ENCODE peak calls at places on chromosomes 16 and 17, in four cellular contexts. One of them, this sample, is unnamed.

GRCh38 chr17:27471321-27472269 is 15.3 kb downstream of the KSR1 start:
- DNase-seq in foreskin fibroblast: no peak
- DNase-seq in endothelial cell: no peak
- DNase-seq in kidney epithelial cell: peak; percentile 89
- DNase-seq in this sample: no peak

GRCh38 chr16:3465911-3466584 is 22.6 kb downstream of the NAA60 start:
- DNase-seq in foreskin fibroblast: no peak
- DNase-seq in endothelial cell: no peak
- DNase-seq in kidney epithelial cell: no peak
- DNase-seq in this sample: no peak

GRCh38 chr16:16099320-16099719 is 124.0 kb downstream of the ABCC6 start:
- DNase-seq in foreskin fibroblast: no peak
- DNase-seq in endothelial cell: no peak
- DNase-seq in kidney epithelial cell: no peak
- DNase-seq in this sample: no peak

GRCh38 chr16:81327483-81328196 is 12.9 kb downstream of the GAN start:
- DNase-seq in foreskin fibroblast: no peak
- DNase-seq in endothelial cell: no peak
- DNase-seq in kidney epithelial cell: no peak
- DNase-seq in this sample: no peak

GRCh38 chr16:17830651-17831050 is 359.9 kb upstream of the XYLT1 start:
- DNase-seq in foreskin fibroblast: peak; percentile 16
- DNase-seq in endothelial cell: no peak
- DNase-seq in kidney epithelial cell: no peak
- DNase-seq in this sample: peak; percentile 24

GRCh38 chr17:39740357-39741111 is 2.8 kb downstream of the GRB7 start:
- DNase-seq in foreskin fibroblast: peak; percentile 75
- DNase-seq in endothelial cell: no peak
- DNase-seq in kidney epithelial cell: peak; percentile 69
- DNase-seq in this sample: no peak

GRCh38 chr16:58024673-58025350 is 742 bp upstream of the MMP15 start:
- DNase-seq in foreskin fibroblast: peak; percentile 51
- DNase-seq in endothelial cell: peak; percentile 43
- DNase-seq in kidney epithelial cell: no peak
- DNase-seq in this sample: no peak

GRCh38 chr16:78939600-78939999 is 660.9 kb downstream of the MAF start:
- DNase-seq in foreskin fibroblast: no peak
- DNase-seq in endothelial cell: no peak
- DNase-seq in kidney epithelial cell: no peak
- DNase-seq in this sample: no peak

GRCh38 chr17:50565559-50566350 is 5.2 kb downstream of the CACNA1G start:
- DNase-seq in foreskin fibroblast: no peak
- DNase-seq in endothelial cell: no peak
- DNase-seq in kidney epithelial cell: no peak
- DNase-seq in this sample: no peak

GRCh38 chr17:6388416-6388815 is 46.5 kb downstream of the AIPL1 start:
- DNase-seq in foreskin fibroblast: no peak
- DNase-seq in endothelial cell: no peak
- DNase-seq in kidney epithelial cell: no peak
- DNase-seq in this sample: no peak

GRCh38 chr16:19196871-19197270 is 28.8 kb downstream of the SYT17 start:
- DNase-seq in foreskin fibroblast: no peak
- DNase-seq in endothelial cell: no peak
- DNase-seq in kidney epithelial cell: no peak
- DNase-seq in this sample: no peak

GRCh38 chr16:78286076-78286475 is 186.6 kb downstream of the WWOX start:
- DNase-seq in foreskin fibroblast: no peak
- DNase-seq in endothelial cell: no peak
- DNase-seq in kidney epithelial cell: no peak
- DNase-seq in this sample: no peak

GRCh38 chr17:83204230-83204725 is 124.9 kb downstream of the METRNL start:
- DNase-seq in foreskin fibroblast: no peak
- DNase-seq in endothelial cell: no peak
- DNase-seq in kidney epithelial cell: no peak
- DNase-seq in this sample: no peak

GRCh38 chr16:30348113-30348512 is 7.0 kb downstream of the CD2BP2 start:
- DNase-seq in foreskin fibroblast: no peak
- DNase-seq in endothelial cell: no peak
- DNase-seq in kidney epithelial cell: no peak
- DNase-seq in this sample: no peak

GRCh38 chr16:67481561-67482259 is 753 bp upstream of the ATP6V0D1 start:
- DNase-seq in foreskin fibroblast: peak; percentile 72
- DNase-seq in endothelial cell: no peak
- DNase-seq in kidney epithelial cell: no peak
- DNase-seq in this sample: no peak

GRCh38 chr17:43467981-43468541 is 15.7 kb upstream of the DHX8 start:
- DNase-seq in foreskin fibroblast: peak; percentile 90
- DNase-seq in endothelial cell: no peak
- DNase-seq in kidney epithelial cell: peak; percentile 63
- DNase-seq in this sample: peak; percentile 93

GRCh38 chr17:33200116-33200515 is 93.0 kb downstream of the ASIC2 start:
- DNase-seq in foreskin fibroblast: peak; percentile 74
- DNase-seq in endothelial cell: no peak
- DNase-seq in kidney epithelial cell: peak; percentile 38
- DNase-seq in this sample: no peak

GRCh38 chr17:20779521-20779920 is 200.0 kb downstream of the CDRT15L2 start:
- DNase-seq in foreskin fibroblast: no peak
- DNase-seq in endothelial cell: no peak
- DNase-seq in kidney epithelial cell: no peak
- DNase-seq in this sample: no peak

GRCh38 chr17:56822725-56823124 is 11.0 kb downstream of the C17orf67 start:
- DNase-seq in foreskin fibroblast: no peak
- DNase-seq in endothelial cell: no peak
- DNase-seq in kidney epithelial cell: no peak
- DNase-seq in this sample: no peak

GRCh38 chr16:31118223-31119155 is 1.0 kb downstream of the KAT8 start:
- DNase-seq in foreskin fibroblast: peak; percentile 77
- DNase-seq in endothelial cell: no peak
- DNase-seq in kidney epithelial cell: no peak
- DNase-seq in this sample: peak; percentile 50

GRCh38 chr16:69745959-69746358 is 8.8 kb downstream of the NOB1 start:
- DNase-seq in foreskin fibroblast: no peak
- DNase-seq in endothelial cell: no peak
- DNase-seq in kidney epithelial cell: no peak
- DNase-seq in this sample: no peak

GRCh38 chr16:11743308-11744074 is 834 bp upstream of the TXNDC11 start:
- DNase-seq in foreskin fibroblast: peak; percentile 71
- DNase-seq in endothelial cell: peak; percentile 4
- DNase-seq in kidney epithelial cell: no peak
- DNase-seq in this sample: no peak

GRCh38 chr17:48663134-48663924 is 37.2 kb upstream of the HOXB9 start:
- DNase-seq in foreskin fibroblast: no peak
- DNase-seq in endothelial cell: no peak
- DNase-seq in kidney epithelial cell: no peak
- DNase-seq in this sample: no peak

GRCh38 chr17:65277576-65277975 is 140.4 kb downstream of the RGS9 start:
- DNase-seq in foreskin fibroblast: peak; percentile 34
- DNase-seq in endothelial cell: no peak
- DNase-seq in kidney epithelial cell: no peak
- DNase-seq in this sample: no peak

GRCh38 chr16:27109666-27110523 is 43.2 kb downstream of the C16orf82 start:
- DNase-seq in foreskin fibroblast: peak; percentile 90
- DNase-seq in endothelial cell: peak; percentile 96
- DNase-seq in kidney epithelial cell: no peak
- DNase-seq in this sample: peak; percentile 9

GRCh38 chr17:43377056-43377810 is 21.6 kb upstream of the ARL4D start:
- DNase-seq in foreskin fibroblast: no peak
- DNase-seq in endothelial cell: no peak
- DNase-seq in kidney epithelial cell: no peak
- DNase-seq in this sample: no peak

GRCh38 chr17:31398381-31399275 is 7.2 kb downstream of the RAB11FIP4 start:
- DNase-seq in foreskin fibroblast: no peak
- DNase-seq in endothelial cell: no peak
- DNase-seq in kidney epithelial cell: no peak
- DNase-seq in this sample: no peak

GRCh38 chr16:2663553-2664521 is 18.5 kb upstream of the KCTD5 start:
- DNase-seq in foreskin fibroblast: peak; percentile 84
- DNase-seq in endothelial cell: no peak
- DNase-seq in kidney epithelial cell: no peak
- DNase-seq in this sample: no peak

GRCh38 chr17:80034977-80035686 is 540 bp downstream of the TBC1D16 start:
- DNase-seq in foreskin fibroblast: peak; percentile 55
- DNase-seq in endothelial cell: peak; percentile 39
- DNase-seq in kidney epithelial cell: no peak
- DNase-seq in this sample: no peak

GRCh38 chr17:75624714-75625345 is 8.4 kb upstream of the SMIM5 start:
- DNase-seq in foreskin fibroblast: no peak
- DNase-seq in endothelial cell: no peak
- DNase-seq in kidney epithelial cell: no peak
- DNase-seq in this sample: no peak

GRCh38 chr17:75622771-75623273 is 10.4 kb upstream of the SMIM5 start:
- DNase-seq in foreskin fibroblast: no peak
- DNase-seq in endothelial cell: no peak
- DNase-seq in kidney epithelial cell: no peak
- DNase-seq in this sample: no peak

GRCh38 chr17:75622071-75622470 is 11.2 kb upstream of the SMIM5 start:
- DNase-seq in foreskin fibroblast: no peak
- DNase-seq in endothelial cell: no peak
- DNase-seq in kidney epithelial cell: no peak
- DNase-seq in this sample: no peak

GRCh38 chr17:75624021-75624420 is 9.2 kb upstream of the SMIM5 start:
- DNase-seq in foreskin fibroblast: no peak
- DNase-seq in endothelial cell: no peak
- DNase-seq in kidney epithelial cell: no peak
- DNase-seq in this sample: no peak

DNA sequence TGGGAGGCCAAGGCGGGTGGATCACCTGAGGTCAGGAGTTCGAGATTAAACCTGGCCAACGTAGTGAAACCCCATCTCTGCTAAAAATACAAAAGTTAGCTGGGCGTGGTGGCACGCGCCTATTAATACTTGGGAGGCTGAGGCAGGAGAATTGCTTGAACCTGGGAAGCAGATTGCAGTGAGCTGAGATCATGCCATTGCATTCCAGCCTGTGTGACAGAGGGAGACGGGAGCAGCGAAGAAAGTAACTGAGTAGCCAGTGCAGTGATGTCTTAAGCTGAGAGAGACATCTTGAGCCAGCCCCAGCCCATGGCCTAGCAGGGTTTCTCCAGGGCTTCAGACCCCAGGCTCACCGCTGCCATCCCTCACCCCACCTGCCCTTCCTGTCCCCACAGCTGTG is 9.8 kb upstream of the SMIM5 start:
- DNase-seq in foreskin fibroblast: peak; percentile 26
- DNase-seq in endothelial cell: no peak
- DNase-seq in kidney epithelial cell: no peak
- DNase-seq in this sample: no peak
- TF ChIP-seq CTCF in foreskin fibroblast: no peak
- TF ChIP-seq CTCF in endothelial cell: no peak
- TF ChIP-seq CTCF in kidney epithelial cell: no peak
- TF ChIP-seq CTCF in this sample: no peak

GRCh38 chr17:64147110-64148016 is 17.4 kb upstream of the ERN1 start:
- DNase-seq in foreskin fibroblast: peak; percentile 72
- DNase-seq in endothelial cell: no peak
- DNase-seq in kidney epithelial cell: no peak
- DNase-seq in this sample: no peak

GRCh38 chr17:64145751-64146417 is 15.9 kb upstream of the ERN1 start:
- DNase-seq in foreskin fibroblast: peak; percentile 99
- DNase-seq in endothelial cell: peak; percentile 85
- DNase-seq in kidney epithelial cell: peak; percentile 99
- DNase-seq in this sample: peak; percentile 96

GRCh38 chr17:64146418-64147109 is 16.6 kb upstream of the ERN1 start:
- DNase-seq in foreskin fibroblast: peak; percentile 76
- DNase-seq in endothelial cell: peak; percentile 26
- DNase-seq in kidney epithelial cell: no peak
- DNase-seq in this sample: no peak

GRCh38 chr17:64148017-64148631 is 18.2 kb upstream of the ERN1 start:
- DNase-seq in foreskin fibroblast: peak; percentile 63
- DNase-seq in endothelial cell: no peak
- DNase-seq in kidney epithelial cell: no peak
- DNase-seq in this sample: no peak

GRCh38 chr17:64145460-64145750 is 15.5 kb upstream of the ERN1 start:
- DNase-seq in foreskin fibroblast: no peak
- DNase-seq in endothelial cell: no peak
- DNase-seq in kidney epithelial cell: no peak
- DNase-seq in this sample: no peak
- TF ChIP-seq CTCF in foreskin fibroblast: no peak
- TF ChIP-seq CTCF in endothelial cell: no peak
- TF ChIP-seq CTCF in kidney epithelial cell: no peak
- TF ChIP-seq CTCF in this sample: no peak

DNA sequence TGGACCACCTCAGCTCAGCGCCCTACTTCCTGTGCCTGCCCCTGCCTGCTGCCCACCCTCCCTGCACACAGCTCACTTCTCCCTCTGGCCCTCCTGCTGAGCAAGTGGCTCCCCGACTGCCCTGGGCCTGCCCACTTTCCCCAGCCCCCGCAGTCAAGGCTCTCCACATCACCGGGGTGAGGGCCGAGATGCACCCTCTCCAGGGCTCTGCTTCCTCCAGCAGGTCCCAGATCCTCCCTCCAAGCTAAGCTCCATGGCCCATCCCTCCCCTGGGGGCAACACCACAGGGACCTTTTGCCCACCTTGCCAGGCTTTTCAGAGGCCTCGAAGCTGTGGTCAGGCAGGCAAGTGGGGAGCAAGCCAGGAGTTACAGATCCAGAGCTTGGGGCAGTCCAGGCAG is 820.2 kb downstream of the KCNJ18 start:
- DNase-seq in foreskin fibroblast: no peak
- DNase-seq in endothelial cell: no peak
- DNase-seq in kidney epithelial cell: no peak
- DNase-seq in this sample: no peak
- TF ChIP-seq CTCF in foreskin fibroblast: no peak
- TF ChIP-seq CTCF in endothelial cell: no peak
- TF ChIP-seq CTCF in kidney epithelial cell: no peak
- TF ChIP-seq CTCF in this sample: no peak

DNA sequence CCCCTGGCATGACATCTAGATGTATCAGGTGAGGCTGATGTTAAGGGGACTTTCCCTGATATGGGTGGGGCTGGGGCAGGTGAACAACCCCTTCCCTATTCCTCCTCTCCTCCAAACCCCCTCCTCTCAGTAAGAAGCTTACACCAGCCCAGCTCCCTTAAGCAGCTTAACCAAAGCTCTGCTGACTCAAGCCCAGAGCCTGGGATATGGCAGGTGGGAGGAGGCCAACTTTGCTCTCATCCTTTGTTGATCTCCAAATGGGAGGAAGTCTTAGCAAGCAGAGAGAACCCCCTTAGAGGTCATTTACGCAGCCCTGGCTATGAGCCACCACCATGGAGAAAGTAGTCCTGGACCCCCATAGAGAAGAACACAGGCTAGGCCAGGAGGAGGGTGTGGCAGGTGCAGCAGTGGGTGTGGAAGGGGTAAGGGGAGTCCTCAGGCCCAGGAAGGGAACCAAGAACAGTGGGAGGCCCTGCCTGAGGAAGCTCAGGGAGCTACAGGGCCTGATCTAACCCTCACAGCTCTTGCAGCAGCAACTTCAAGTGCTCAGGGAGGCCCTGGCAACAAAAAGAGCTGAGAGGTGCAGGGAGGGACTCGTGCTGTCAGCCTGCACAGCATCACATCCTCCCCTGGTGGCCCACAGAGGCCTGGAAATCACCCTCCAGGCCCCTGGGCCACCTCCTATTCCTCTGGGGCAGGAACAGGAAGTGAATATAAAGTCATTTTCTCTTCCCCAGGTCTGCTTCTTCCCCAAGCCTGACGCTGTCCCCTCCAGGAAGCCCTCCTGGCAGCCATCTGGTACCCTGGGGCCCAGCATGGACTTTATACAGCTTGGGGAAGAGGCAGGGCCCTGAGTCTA is 2.9 kb downstream of the UNC119 start:
- DNase-seq in foreskin fibroblast: no peak
- DNase-seq in endothelial cell: no peak
- DNase-seq in kidney epithelial cell: no peak
- DNase-seq in this sample: no peak
- TF ChIP-seq CTCF in foreskin fibroblast: no peak
- TF ChIP-seq CTCF in endothelial cell: no peak
- TF ChIP-seq CTCF in kidney epithelial cell: no peak
- TF ChIP-seq CTCF in this sample: no peak

This sample was measured in BJ.